ENCODE peak calls at places on chromosomes 5 and 9, in five cellular contexts. W is NCI-H1930, Z is globus pallidus, D is activated T-cell treated with anti-CD3 and anti-CD28 coated beads for 48 hours, F is GM04503. K is an unnamed sample.

GRCh38 chr5:177372910-177373309 is 11.3 kb upstream of the SLC34A1 start:
- DNase-seq in D (no peak), F (no peak), W (no peak), Z (no peak), K (no peak)

GRCh38 chr9:99485461-99485860 is 263.4 kb downstream of the SEC61B start:
- DNase-seq in F (no peak), W (no peak), Z (no peak), D (no peak), K (no peak)

GRCh38 chr9:87610200-87611155 is 112.8 kb downstream of the DAPK1 start:
- DNase-seq in D (no peak), Z (no peak), F (no peak), W (no peak), K (no peak)

GRCh38 chr5:166370928-166371690 is 1920.3 kb upstream of the WWC1 start:
- DNase-seq in W (no peak), F (no peak), D (no peak), Z (peak; percentile 3), K (no peak)

GRCh38 chr5:158430166-158430828 is 571.4 kb upstream of the CLINT1 start:
- DNase-seq in W (no peak), D (no peak), Z (no peak), F (no peak), K (no peak)

GRCh38 chr5:167743685-167744084 is 547.8 kb upstream of the WWC1 start:
- DNase-seq in D (no peak), Z (no peak), W (no peak), F (no peak), K (no peak)

GRCh38 chr9:128719919-128720605 is 3.9 kb downstream of the ZDHHC12 start:
- DNase-seq in Z (no peak), W (no peak), F (no peak), D (no peak), K (no peak)

GRCh38 chr9:113674436-113674835 is 201.7 kb upstream of the ZNF618 start:
- DNase-seq in Z (no peak), W (no peak), F (no peak), D (no peak), K (no peak)

GRCh38 chr9:128677787-128678186 is 11.2 kb upstream of the SET start:
- DNase-seq in D (no peak), W (no peak), Z (no peak), F (no peak), K (no peak)

GRCh38 chr5:173954671-173955605 is 34.0 kb upstream of the C5orf47 start:
- DNase-seq in Z (no peak), F (no peak), W (no peak), D (no peak), K (no peak)

GRCh38 chr9:95268681-95269080 is 48.8 kb downstream of the FANCC start:
- DNase-seq in W (no peak), D (no peak), F (no peak), Z (peak; percentile 38), K (peak; percentile 22)

GRCh38 chr5:157184117-157184516 is 3.5 kb downstream of the ITK start:
- DNase-seq in Z (no peak), D (no peak), W (no peak), F (no peak), K (no peak)

GRCh38 chr5:31007672-31008071 is 185.8 kb upstream of the CDH6 start:
- DNase-seq in F (no peak), D (no peak), Z (no peak), W (no peak), K (no peak)

GRCh38 chr5:1974501-1975405 is 92.0 kb upstream of the IRX4 start:
- DNase-seq in Z (no peak), W (no peak), D (no peak), F (no peak), K (no peak)

GRCh38 chr5:163585206-163585605 is 79.8 kb downstream of the MAT2B start:
- DNase-seq in W (no peak), D (no peak), F (no peak), Z (no peak), K (no peak)

GRCh38 chr5:140483055-140483454 is 64.4 kb upstream of the EIF4EBP3 start:
- DNase-seq in W (no peak), F (no peak), D (no peak), Z (no peak), K (no peak)

GRCh38 chr5:53114988-53115387 is 5.4 kb upstream of the MOCS2 start:
- DNase-seq in F (no peak), D (no peak), W (no peak), Z (no peak), K (no peak)

GRCh38 chr5:158451203-158451982 is 592.4 kb upstream of the CLINT1 start:
- DNase-seq in D (no peak), Z (no peak), F (no peak), W (no peak), K (no peak)

GRCh38 chr5:1785984-1786383 is 13.7 kb downstream of the MRPL36 start:
- DNase-seq in Z (no peak), F (no peak), D (no peak), W (no peak), K (no peak)

GRCh38 chr9:86733929-86734328 is 213.4 kb downstream of the GAS1 start:
- DNase-seq in Z (no peak), D (no peak), F (no peak), W (no peak), K (no peak)

GRCh38 chr5:39815701-39816100 is 390.9 kb upstream of the DAB2 start:
- DNase-seq in W (no peak), Z (no peak), D (no peak), F (no peak), K (no peak)

GRCh38 chr5:115050860-115051259 is 118.8 kb downstream of the TRIM36 start:
- DNase-seq in F (no peak), W (no peak), D (no peak), Z (no peak), K (no peak)

GRCh38 chr9:36166150-36166927 is 2.8 kb upstream of the CCIN start:
- DNase-seq in Z (peak; percentile 77), F (no peak), D (peak; percentile 86), W (peak; percentile 59), K (peak; percentile 83)

GRCh38 chr5:172881691-172882370 is 47.8 kb downstream of the ERGIC1 start:
- DNase-seq in F (no peak), W (no peak), Z (no peak), D (peak; percentile 21), K (no peak)

GRCh38 chr5:114311943-114312342 is 49.9 kb upstream of the KCNN2 start:
- DNase-seq in D (no peak), W (no peak), F (no peak), Z (peak; percentile 35), K (peak; percentile 9)

GRCh38 chr5:134554319-134555222 is 29.1 kb downstream of the JADE2 start:
- DNase-seq in W (no peak), D (no peak), Z (peak; percentile 47), F (peak; percentile 95), K (peak; percentile 27)

GRCh38 chr5:135866044-135866443 is 29.6 kb downstream of the IL9 start:
- DNase-seq in Z (no peak), F (no peak), D (no peak), W (no peak), K (no peak)

GRCh38 chr5:93601433-93602175 is 18.6 kb downstream of the NR2F1 start:
- DNase-seq in D (no peak), Z (no peak), W (no peak), F (no peak), K (no peak)

GRCh38 chr9:5582835-5583195 is 46.1 kb upstream of the RIC1 start:
- DNase-seq in Z (peak; percentile 38), W (no peak), D (peak; percentile 18), F (no peak), K (no peak)

GRCh38 chr9:94903961-94904421 is 177.5 kb downstream of the AOPEP start:
- DNase-seq in D (no peak), W (no peak), F (peak; percentile 75), Z (no peak), K (no peak)

GRCh38 chr9:14218253-14218652 is 95.7 kb downstream of the NFIB start:
- DNase-seq in D (no peak), W (no peak), Z (no peak), F (no peak), K (no peak)

K was measured in midbrain.